ENCODE peak calls at places on chromosomes 5 and 9, in four cellular contexts. I, O, F and E are unnamed samples.

GRCh38 chr5:17910318-17910717 is 276.1 kb downstream of the TAF11L14 start:
- DNase-seq in F (no peak), O (peak; percentile 5), I (no peak), E (no peak)

GRCh38 chr5:169828385-169828784 is 151.9 kb downstream of the INSYN2B start:
- DNase-seq in F (no peak), I (no peak), O (no peak), E (no peak)

GRCh38 chr5:66840527-66841013 is 244.4 kb downstream of the MAST4 start:
- DNase-seq in O (peak; percentile 52), F (no peak), I (no peak), E (peak; percentile 61)

GRCh38 chr9:127197186-127197860 is 67.3 kb upstream of the GARNL3 start:
- DNase-seq in I (no peak), F (no peak), O (no peak), E (no peak)

GRCh38 chr5:139141410-139141809 is 56.8 kb downstream of the SIL1 start:
- DNase-seq in O (no peak), F (no peak), I (no peak), E (no peak)

GRCh38 chr9:15642369-15642962 is 89.6 kb downstream of the CCDC171 start:
- DNase-seq in O (peak; percentile 59), I (peak; percentile 11), F (no peak), E (peak; percentile 47)

GRCh38 chr9:116094846-116095245 is 58.7 kb upstream of the PAPPA start:
- DNase-seq in I (no peak), O (peak; percentile 14), F (no peak), E (peak; percentile 77)

GRCh38 chr9:10045598-10045997 is 567.2 kb downstream of the PTPRD start:
- DNase-seq in F (no peak), O (no peak), I (no peak), E (peak; percentile 22)

GRCh38 chr5:135246923-135247795 is 151.9 kb downstream of the MACROH2A1 start:
- DNase-seq in O (peak; percentile 98), I (no peak), F (no peak), E (peak; percentile 89)

GRCh38 chr5:150618588-150619281 is 21.7 kb upstream of the SYNPO start:
- DNase-seq in O (no peak), F (no peak), I (peak; percentile 47), E (peak; percentile 83)

GRCh38 chr9:35464056-35465025 is 25.6 kb upstream of the RUSC2 start:
- DNase-seq in I (no peak), O (no peak), F (no peak), E (no peak)

GRCh38 chr5:170307575-170308465 is 10.2 kb upstream of the LCP2 start:
- DNase-seq in O (peak; percentile 68), F (no peak), I (no peak), E (peak; percentile 73)

GRCh38 chr9:87071473-87071872 is 124.2 kb upstream of the GAS1 start:
- DNase-seq in F (no peak), O (peak; percentile 12), I (no peak), E (peak; percentile 8)

GRCh38 chr5:87127956-87128687 is 139.6 kb upstream of the RASA1 start:
- DNase-seq in O (peak; percentile 71), I (no peak), F (no peak), E (peak; percentile 89)

GRCh38 chr9:129584136-129584535 is 36.8 kb downstream of the C9orf50 start:
- DNase-seq in F (peak; percentile 30), O (peak; percentile 81), I (peak; percentile 86), E (peak; percentile 70)

GRCh38 chr5:124922255-124922975 is 176.0 kb upstream of the ZNF608 start:
- DNase-seq in I (no peak), F (no peak), O (no peak), E (no peak)

GRCh38 chr5:141155540-141156374 is 5.9 kb downstream of the PCDHB6 start:
- DNase-seq in F (no peak), O (peak; percentile 61), I (no peak), E (no peak)

GRCh38 chr5:89686081-89686765 is 723.3 kb downstream of the CETN3 start:
- DNase-seq in I (no peak), O (peak; percentile 3), F (no peak), E (no peak)

GRCh38 chr5:96084874-96085545 is 123.4 kb upstream of the ELL2 start:
- DNase-seq in I (no peak), F (no peak), O (peak; percentile 58), E (peak; percentile 43)

GRCh38 chr5:54363669-54364068 is 53.3 kb upstream of the ARL15 start:
- DNase-seq in F (no peak), I (no peak), O (peak; percentile 86), E (peak; percentile 35)

GRCh38 chr5:179243333-179243732 is 101.9 kb downstream of the ADAMTS2 start:
- DNase-seq in I (no peak), O (no peak), F (no peak), E (no peak)

GRCh38 chr9:97855899-97856298 is 2.9 kb downstream of the FOXE1 start:
- DNase-seq in F (no peak), O (no peak), I (no peak), E (no peak)

GRCh38 chr9:118318770-118319443 is 614.7 kb downstream of the TLR4 start:
- DNase-seq in O (peak; percentile 89), I (no peak), F (no peak), E (peak; percentile 84)

GRCh38 chr9:87829756-87830155 is 52.9 kb upstream of the SPATA31E1 start:
- DNase-seq in F (no peak), I (no peak), O (peak; percentile 31), E (no peak)

GRCh38 chr9:3502560-3503398 is 23.0 kb downstream of the RFX3 start:
- DNase-seq in I (no peak), O (no peak), F (no peak), E (peak; percentile 43)

GRCh38 chr5:19534751-19535150 is 453.2 kb downstream of the CDH18 start:
- DNase-seq in I (no peak), F (no peak), O (peak; percentile 64), E (peak; percentile 50)

GRCh38 chr9:106797299-106797698 is 65.7 kb upstream of the ZNF462 start:
- DNase-seq in I (no peak), O (peak; percentile 50), F (no peak), E (peak; percentile 72)

GRCh38 chr5:44332360-44332971 is 56.8 kb downstream of the FGF10 start:
- DNase-seq in F (no peak), I (peak; percentile 41), O (peak; percentile 14), E (peak; percentile 50)

GRCh38 chr9:123397975-123398374 is 42.0 kb downstream of the CRB2 start:
- DNase-seq in O (no peak), I (no peak), F (no peak), E (no peak)

GRCh38 chr5:528625-529511 is 4.6 kb upstream of the SLC9A3 start:
- DNase-seq in F (no peak), I (no peak), O (no peak), E (no peak)

GRCh38 chr5:963673-964531 is 44.7 kb upstream of the NKD2 start:
- DNase-seq in F (no peak), I (no peak), O (no peak), E (no peak)

GRCh38 chr5:133756756-133757155 is 144.4 kb upstream of the FSTL4 start:
- DNase-seq in O (no peak), F (no peak), I (no peak), E (no peak)

GRCh38 chr5:98108497-98108896 is 665.0 kb upstream of the RGMB start:
- DNase-seq in F (no peak), I (no peak), O (peak; percentile 67), E (peak; percentile 23)

GRCh38 chr9:27549196-27549737 is 19.7 kb upstream of the MOB3B start:
- DNase-seq in I (no peak), F (no peak), O (no peak), E (no peak)

GRCh38 chr5:145697251-145698016 is 137.7 kb downstream of the PRELID2 start:
- DNase-seq in F (no peak), O (peak; percentile 47), I (no peak), E (peak; percentile 52)

GRCh38 chr5:82594097-82594496 is 315.9 kb upstream of the RPS23 start:
- DNase-seq in I (no peak), O (peak; percentile 20), F (no peak), E (peak; percentile 25)

GRCh38 chr5:155274484-155274883 is 260.9 kb downstream of the KIF4B start:
- DNase-seq in I (no peak), F (no peak), O (no peak), E (no peak)